ENCODE peak calls at places on chromosomes 4 and X, in eight cellular contexts. S is AG09319; N is CD8-positive, alpha-beta T cell; L is A172; Y is epithelial cell of prostate; H is activated CD8-positive, alpha-beta memory T cell treated with anti-CD3 and anti-CD28 coated beads for 1 hour; C is kidney tubule cell; A is T-helper 1 cell. M is an unnamed sample.

GRCh38 chr4:110033994-110034393 is 121.3 kb downstream of the EGF start:
- DNase-seq in S (no peak), N (no peak), L (no peak), Y (no peak), H (no peak), C (no peak), A (no peak), M (no peak)

GRCh38 chr4:182802621-182803020 is 114.6 kb downstream of the DCTD start:
- DNase-seq in S (no peak), N (no peak), L (no peak), Y (no peak), H (no peak), C (no peak), A (no peak), M (no peak)

GRCh38 chrX:13013353-13014110 is 30.9 kb downstream of the FAM9C start:
- DNase-seq in S (no peak), N (no peak), L (no peak), Y (no peak), H (no peak), C (no peak), A (no peak), M (no peak)

GRCh38 chr4:143402776-143403550 is 66.3 kb downstream of the GAB1 start:
- DNase-seq in S (no peak), N (no peak), L (no peak), Y (no peak), H (no peak), C (no peak), A (no peak), M (no peak)

GRCh38 chr4:37976991-37977470 is 16.8 kb downstream of the PTTG2 start:
- DNase-seq in S (peak; percentile 32), N (peak; percentile 64), L (peak; percentile 38), Y (no peak), H (peak; percentile 38), C (peak; percentile 82), A (peak; percentile 73), M (no peak)

GRCh38 chr4:81919238-81919637 is 447.5 kb upstream of the RASGEF1B start:
- DNase-seq in S (no peak), N (no peak), L (peak; percentile 4), Y (no peak), H (no peak), C (peak; percentile 60), A (no peak), M (no peak)

GRCh38 chr4:15314974-15315373 is 112.9 kb upstream of the C1QTNF7 start:
- DNase-seq in S (no peak), N (no peak), L (no peak), Y (no peak), H (no peak), C (no peak), A (no peak), M (no peak)

GRCh38 chrX:1525583-1526355 is 11.2 kb downstream of the P2RY8 start:
- DNase-seq in S (no peak), N (no peak), L (no peak), Y (no peak), H (no peak), C (no peak), A (no peak), M (no peak)

M was measured in amniotic stem cell.